ENCODE peak calls at places on chromosome 13, in nine cellular contexts. I is activated CD8-positive, alpha-beta memory T cell treated with anti-CD3 and anti-CD28 coated beads, Interleukin-2, amount 50 U/mL, for 4 hours; Y is stimulated activated CD4-positive, alpha-beta T cell treated with anti-CD3 and anti-CD28 coated beads, Interleukin-1b, Interleukin-23, amount 100 ng/mL, for 24 hours; T is stimulated activated CD8-positive, alpha-beta memory T cell treated with anti-CD3 and anti-CD28 coated beads, Interleukin-7, amount 100 ng/mL, for 1 hour; F is tibial artery; N is hepatic stellate cell; R is NCI-H1436; G is hippocampal formation; X is activated T-cell treated with anti-CD3 and anti-CD28 coated beads, Interleukin-2, amount 50 U/mL, for 72 hours. H is an unnamed sample.

GRCh38 chr13:110524484-110525254 is 36.9 kb downstream of the RAB20 start:
- DNase-seq in I (no peak), Y (no peak), T (no peak), F (no peak), N (no peak), R (no peak), G (no peak), X (peak; percentile 10), H (no peak)

GRCh38 chr13:44605275-44605674 is 29.1 kb upstream of the TSC22D1 start:
- DNase-seq in I (no peak), Y (no peak), T (no peak), F (no peak), N (no peak), R (no peak), G (no peak), X (no peak), H (no peak)

GRCh38 chr13:99981115-99982020 is at the start of gene ZIC2:
- DNase-seq in I (no peak), Y (no peak), T (no peak), F (no peak), N (no peak), R (no peak), G (no peak), X (no peak), H (no peak)

GRCh38 chr13:37716395-37716794 is 117.8 kb upstream of the POSTN start:
- DNase-seq in I (no peak), Y (no peak), T (no peak), F (no peak), N (peak; percentile 2), R (no peak), G (no peak), X (no peak), H (no peak)

GRCh38 chr13:113978741-113979481 is 5.0 kb upstream of the C13orf46 start:
- DNase-seq in I (no peak), Y (no peak), T (no peak), F (no peak), N (no peak), R (no peak), G (no peak), X (no peak), H (peak; percentile 71)

GRCh38 chr13:41122838-41123237 is 9.8 kb downstream of the KBTBD6 start:
- DNase-seq in I (no peak), Y (no peak), T (no peak), F (no peak), N (no peak), R (no peak), G (no peak), X (no peak), H (no peak)

GRCh38 chr13:68257111-68257842 is 1027.1 kb upstream of the PCDH9 start:
- DNase-seq in I (no peak), Y (no peak), T (no peak), F (no peak), N (no peak), R (no peak), G (no peak), X (no peak), H (no peak)

GRCh38 chr13:101915755-101916107 is 463.3 kb downstream of the ITGBL1 start:
- DNase-seq in I (no peak), Y (no peak), T (no peak), F (no peak), N (no peak), R (no peak), G (no peak), X (no peak), H (no peak)

GRCh38 chr13:104106705-104107393 is 1040.6 kb upstream of the SLC10A2 start:
- DNase-seq in I (no peak), Y (no peak), T (no peak), F (no peak), N (no peak), R (peak; percentile 1), G (no peak), X (no peak), H (no peak)

GRCh38 chr13:52053460-52053859 is 29.0 kb downstream of the UTP14C start:
- DNase-seq in I (no peak), Y (no peak), T (no peak), F (no peak), N (no peak), R (no peak), G (no peak), X (no peak), H (no peak)

GRCh38 chr13:106530209-106530906 is 5.1 kb downstream of the EFNB2 start:
- DNase-seq in I (no peak), Y (no peak), T (no peak), F (no peak), N (no peak), R (no peak), G (no peak), X (no peak), H (no peak)

GRCh38 chr13:113927661-113928581 is 46.0 kb downstream of the C13orf46 start:
- DNase-seq in I (peak; percentile 9), Y (no peak), T (no peak), F (peak; percentile 84), N (peak; percentile 96), R (no peak), G (no peak), X (no peak), H (peak; percentile 90)

H was measured in suprapubic skin.